ENCODE peak calls at places on chromosomes 16 and 17, in ten cellular contexts. D, R, P, C, I, Q, G, O, X and H are unnamed samples.

GRCh38 chr16:49417354-49417753 is 43.8 kb downstream of the C16orf78 start:
- DNase-seq in D (no peak), R (no peak), P (no peak), C (no peak), I (no peak), Q (no peak), G (no peak), O (no peak), X (no peak), H (no peak)

GRCh38 chr16:69340095-69340644 is 598 bp downstream of the NIP7 start:
- DNase-seq in D (no peak), R (no peak), P (no peak), C (no peak), I (peak), Q (no peak), G (no peak), O (no peak), X (no peak), H (no peak)

GRCh38 chr17:58005031-58005727 is 1.9 kb downstream of the SRSF1 start:
- DNase-seq in D (no peak), R (no peak), P (no peak), C (no peak), I (no peak), Q (no peak), G (no peak), O (no peak), X (no peak), H (no peak)

GRCh38 chr17:74737299-74738050 is 419 bp downstream of the RAB37 start:
- DNase-seq in D (no peak), R (no peak), P (no peak), C (peak), I (peak), Q (peak), G (peak), O (no peak), X (peak), H (no peak)

GRCh38 chr16:15502041-15502725 is 67.8 kb downstream of the BMERB1 start:
- DNase-seq in D (peak), R (no peak), P (no peak), C (no peak), I (peak), Q (peak), G (no peak), O (peak), X (no peak), H (peak)

GRCh38 chr17:61878984-61879612 is 15.8 kb upstream of the BRIP1 start:
- DNase-seq in D (no peak), R (no peak), P (no peak), C (no peak), I (peak), Q (no peak), G (no peak), O (no peak), X (no peak), H (no peak)

GRCh38 chr16:48558269-48558915 is 51.6 kb downstream of the N4BP1 start:
- DNase-seq in D (peak), R (no peak), P (no peak), C (no peak), I (no peak), Q (no peak), G (no peak), O (no peak), X (no peak), H (no peak)

GRCh38 chr16:15652293-15653001 is 2.4 kb downstream of the NDE1 start:
- DNase-seq in D (no peak), R (no peak), P (no peak), C (no peak), I (no peak), Q (no peak), G (no peak), O (no peak), X (no peak), H (no peak)

GRCh38 chr17:59623151-59623550 is 3.5 kb downstream of the CLTC start:
- DNase-seq in D (peak), R (no peak), P (no peak), C (no peak), I (no peak), Q (no peak), G (no peak), O (no peak), X (no peak), H (no peak)

GRCh38 chr16:66344533-66345145 is 21.9 kb upstream of the CDH5 start:
- DNase-seq in D (peak), R (no peak), P (no peak), C (no peak), I (peak), Q (no peak), G (peak), O (peak), X (peak), H (no peak)

GRCh38 chr17:55405600-55405999 is 16.0 kb downstream of the MMD start:
- DNase-seq in D (no peak), R (no peak), P (no peak), C (no peak), I (no peak), Q (no peak), G (no peak), O (no peak), X (no peak), H (no peak)

GRCh38 chr16:2341456-2342447 is 1.2 kb upstream of the ABCA3 start:
- DNase-seq in D (no peak), R (no peak), P (no peak), C (peak), I (no peak), Q (no peak), G (no peak), O (no peak), X (no peak), H (no peak)

GRCh38 chr17:57294075-57294474 is 37.8 kb downstream of the MSI2 start:
- DNase-seq in D (no peak), R (no peak), P (no peak), C (no peak), I (no peak), Q (no peak), G (no peak), O (peak), X (peak), H (no peak)

GRCh38 chr17:51050291-51051033 is 70.2 kb downstream of the SPAG9 start:
- DNase-seq in D (no peak), R (peak), P (no peak), C (no peak), I (peak), Q (no peak), G (peak), O (no peak), X (no peak), H (peak)

GRCh38 chr17:38355256-38355655 is 3.6 kb downstream of the SOCS7 start:
- DNase-seq in D (no peak), R (no peak), P (no peak), C (no peak), I (no peak), Q (no peak), G (no peak), O (no peak), X (no peak), H (no peak)

GRCh38 chr17:72365857-72366415 is 245.1 kb downstream of the SOX9 start:
- DNase-seq in D (no peak), R (no peak), P (no peak), C (no peak), I (peak), Q (no peak), G (no peak), O (no peak), X (no peak), H (no peak)

GRCh38 chr16:26019406-26019805 is 327.6 kb downstream of the HS3ST4 start:
- DNase-seq in D (no peak), R (no peak), P (no peak), C (no peak), I (no peak), Q (no peak), G (no peak), O (no peak), X (no peak), H (no peak)

GRCh38 chr16:3059041-3059722 is 6.3 kb upstream of the IL32 start:
- DNase-seq in D (peak), R (no peak), P (peak), C (peak), I (peak), Q (peak), G (peak), O (peak), X (peak), H (no peak)

DNA sequence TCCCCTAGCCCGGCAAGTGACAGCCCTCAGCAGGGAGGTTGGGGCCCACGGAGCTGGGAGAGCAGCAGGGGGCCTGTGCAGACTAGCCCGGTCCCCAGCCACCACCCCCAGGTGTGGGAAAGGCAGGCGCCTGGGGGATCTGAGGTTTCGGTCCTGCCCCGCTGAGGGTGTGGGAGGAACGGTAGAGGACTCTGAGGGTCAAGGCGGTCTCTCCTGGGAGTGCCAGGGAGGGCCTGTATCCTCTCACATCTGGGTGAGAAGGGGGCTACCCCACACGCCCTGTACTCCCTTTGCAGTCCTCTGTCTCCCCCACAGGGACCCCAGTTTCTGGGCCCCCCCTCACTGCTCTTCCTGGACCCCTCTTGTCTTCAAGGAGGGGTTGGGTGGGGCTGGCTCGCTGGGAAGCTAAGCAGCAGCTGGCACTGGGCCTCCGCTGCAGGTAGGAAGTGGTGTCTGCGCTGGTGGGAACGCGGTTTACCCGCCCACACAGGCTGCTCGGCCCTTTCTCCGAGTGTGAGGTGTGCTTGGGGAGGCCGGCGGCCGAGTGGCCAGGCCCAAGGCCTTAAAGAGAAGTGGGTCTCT is 15.4 kb downstream of the CD7 start:
- DNase-seq in D (no peak), R (peak), P (no peak), C (no peak), I (no peak), Q (no peak), G (no peak), O (no peak), X (peak), H (no peak)
- H2AFZ ChIP-seq in D (no peak), R (peak), P (peak), C (no peak), I (no peak), Q (no peak), G (no peak), O (no peak), X (peak), H (peak)

GRCh38 chr17:80187090-80187489 is 17.3 kb downstream of the CARD14 start:
- DNase-seq in D (no peak), R (no peak), P (no peak), C (no peak), I (peak), Q (no peak), G (no peak), O (no peak), X (no peak), H (peak)

GRCh38 chr17:80185968-80186367 is 16.1 kb downstream of the CARD14 start:
- DNase-seq in D (no peak), R (no peak), P (no peak), C (no peak), I (no peak), Q (no peak), G (no peak), O (no peak), X (no peak), H (no peak)

GRCh38 chr17:80184423-80184714 is 14.5 kb downstream of the CARD14 start:
- DNase-seq in D (no peak), R (no peak), P (no peak), C (no peak), I (no peak), Q (no peak), G (no peak), O (no peak), X (no peak), H (no peak)

GRCh38 chr17:80189611-80190010 is 19.8 kb downstream of the CARD14 start:
- DNase-seq in D (no peak), R (no peak), P (no peak), C (peak), I (no peak), Q (no peak), G (no peak), O (no peak), X (no peak), H (no peak)

DNA sequence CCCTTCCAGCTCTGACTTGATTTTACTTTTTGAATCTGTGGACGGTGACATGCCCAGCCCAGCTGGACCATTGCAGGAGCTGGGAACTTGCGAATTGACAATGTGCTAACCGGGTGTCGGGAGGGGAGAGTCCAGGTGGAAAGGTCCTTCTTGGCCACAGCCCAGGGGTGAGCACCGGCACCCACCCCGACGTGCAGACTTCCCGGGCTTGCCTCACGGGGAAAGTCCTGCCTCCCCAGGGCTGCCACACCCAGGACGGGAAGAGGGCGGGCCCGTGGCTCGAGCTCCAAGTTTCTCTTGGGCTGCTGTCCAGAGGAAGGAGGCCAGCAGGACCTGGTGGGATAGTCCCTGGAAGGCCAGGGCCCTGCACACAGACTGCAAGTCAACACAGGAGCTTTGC is 17.7 kb downstream of the CARD14 start:
- DNase-seq in D (no peak), R (no peak), P (no peak), C (no peak), I (no peak), Q (no peak), G (no peak), O (no peak), X (no peak), H (no peak)
- H2AFZ ChIP-seq in D (no peak), R (no peak), P (no peak), C (no peak), I (peak), Q (no peak), G (no peak), O (no peak), X (no peak), H (peak)

GRCh38 chr16:72467157-72467759 is 295.3 kb upstream of the PMFBP1 start:
- DNase-seq in D (peak), R (no peak), P (peak), C (no peak), I (peak), Q (peak), G (peak), O (no peak), X (peak), H (peak)
- H2AFZ ChIP-seq in D (no peak), R (no peak), P (no peak), C (no peak), I (no peak), Q (no peak), G (no peak), O (no peak), X (no peak), H (no peak)

GRCh38 chr17:3755335-3756030 is 31.8 kb downstream of the HASPIN start:
- DNase-seq in D (no peak), R (no peak), P (no peak), C (no peak), I (no peak), Q (no peak), G (no peak), O (no peak), X (no peak), H (no peak)
- H2AFZ ChIP-seq in D (no peak), R (peak), P (peak), C (no peak), I (no peak), Q (no peak), G (no peak), O (peak), X (no peak), H (peak)

DNA sequence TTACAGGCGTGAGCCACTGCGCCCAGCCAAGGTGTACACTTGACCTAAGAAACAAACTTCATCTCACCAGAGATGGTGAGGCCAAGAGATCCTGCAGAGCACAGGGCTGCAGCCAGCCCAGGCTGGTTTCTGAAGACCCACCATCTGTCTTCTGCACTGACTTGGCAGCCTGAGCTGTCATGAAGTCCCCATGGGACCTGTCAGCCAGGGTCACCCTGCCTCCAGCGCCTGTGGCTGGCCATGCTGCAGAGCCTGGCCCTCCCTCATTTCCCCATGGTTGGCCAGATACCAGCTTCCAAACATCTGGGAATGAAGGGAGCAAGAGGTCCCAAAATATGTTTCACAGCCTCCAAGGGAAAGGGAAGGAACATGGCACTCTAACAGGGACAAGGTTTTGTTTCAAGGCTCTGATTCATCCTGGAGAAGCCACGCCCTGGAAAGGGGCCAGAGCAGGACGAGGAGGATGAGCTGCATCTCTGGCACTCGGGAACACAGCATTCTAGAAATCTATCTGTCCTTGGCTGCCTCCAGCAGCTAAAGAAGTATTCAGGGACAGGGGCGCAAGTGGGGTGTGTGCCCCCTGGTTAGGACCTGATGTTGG is 45.3 kb downstream of the DDX19A start:
- DNase-seq in D (no peak), R (no peak), P (no peak), C (no peak), I (peak), Q (no peak), G (no peak), O (no peak), X (no peak), H (no peak)
- H2AFZ ChIP-seq in D (no peak), R (no peak), P (no peak), C (no peak), I (no peak), Q (no peak), G (no peak), O (no peak), X (no peak), H (no peak)

GRCh38 chr17:80123791-80124190 is 22.4 kb downstream of the GAA start:
- DNase-seq in D (no peak), R (no peak), P (no peak), C (peak), I (peak), Q (no peak), G (no peak), O (no peak), X (no peak), H (no peak)
- H2AFZ ChIP-seq in D (no peak), R (no peak), P (peak), C (no peak), I (no peak), Q (no peak), G (no peak), O (no peak), X (no peak), H (no peak)

GRCh38 chr17:45172232-45172540 is 10.5 kb downstream of the HEXIM2 start:
- DNase-seq in D (no peak), R (no peak), P (no peak), C (no peak), I (no peak), Q (no peak), G (no peak), O (no peak), X (no peak), H (no peak)
- H2AFZ ChIP-seq in D (peak), R (peak), P (peak), C (no peak), I (peak), Q (no peak), G (peak), O (no peak), X (peak), H (peak)